ENCODE peak calls at places on chromosomes 7 and 10, in four cellular contexts. P is renal cortical epithelial cell, L is NCI-H2081 treated with DMSO at 0.1 percent for 48 hours, G is SW480. C is an unnamed sample.
A peak's percentile ranks its signal among the peaks of the same experiment; 100 is the strongest.

GRCh38 chr7:70153946-70154345 is 555.7 kb downstream of the AUTS2 start:
- DNase-seq in L (no peak), G (no peak), P (no peak), C (no peak)

GRCh38 chr7:302054-302992 is 12.4 kb downstream of the FOXL3 start:
- DNase-seq in L (no peak), G (no peak), P (no peak), C (no peak)

GRCh38 chr10:126050301-126050700 is 153.9 kb downstream of the FANK1 start:
- DNase-seq in G (no peak), L (no peak), P (no peak), C (no peak)

GRCh38 chr10:119337796-119338432 is 130.5 kb downstream of the GRK5 start:
- DNase-seq in P (peak; percentile 43), G (peak; percentile 43), L (no peak), C (no peak)

GRCh38 chr10:33234779-33235178 is 99.7 kb downstream of the NRP1 start:
- DNase-seq in L (no peak), P (no peak), G (no peak), C (no peak)

GRCh38 chr10:123349203-123349602 is 195.0 kb downstream of the BUB3 start:
- DNase-seq in P (no peak), L (no peak), G (no peak), C (no peak)

GRCh38 chr10:110820321-110820814 is 51.4 kb upstream of the PDCD4 start:
- DNase-seq in L (no peak), G (no peak), P (no peak), C (no peak)

GRCh38 chr10:119246862-119247549 is 39.6 kb downstream of the GRK5 start:
- DNase-seq in G (no peak), L (no peak), P (peak; percentile 62), C (no peak)

GRCh38 chr10:122019414-122019975 is 30.5 kb downstream of the TACC2 start:
- DNase-seq in L (peak; percentile 0), P (peak; percentile 78), G (peak; percentile 75), C (no peak)

GRCh38 chr7:159204664-159205063 is 60.0 kb upstream of the VIPR2 start:
- DNase-seq in L (no peak), P (no peak), G (no peak), C (no peak)

GRCh38 chr7:73438547-73439245 is 5.1 kb downstream of the FZD9 start:
- DNase-seq in P (no peak), G (no peak), L (no peak), C (no peak)

GRCh38 chr7:19117081-19117869 is at the start of gene TWIST1:
- DNase-seq in P (no peak), L (no peak), G (no peak), C (no peak)

GRCh38 chr7:12069757-12070156 is 141.3 kb upstream of the TMEM106B start:
- DNase-seq in P (no peak), G (peak; percentile 23), L (no peak), C (no peak)

GRCh38 chr7:5452470-5452899 is 28.9 kb upstream of the TNRC18 start:
- DNase-seq in L (no peak), G (no peak), P (no peak), C (no peak)